ENCODE peak calls at places on chromosomes 11 and 22, in eight cellular contexts. D, N, M, Z, A, H, W and L are unnamed samples.

GRCh38 chr11:131301306-131301705 is 69.1 kb upstream of the NTM start:
- DNase-seq in D (no peak), N (no peak), M (no peak), Z (no peak), A (no peak), H (no peak), W (no peak), L (no peak)

GRCh38 chr11:116219171-116219635 is 553.6 kb downstream of the BUD13 start:
- DNase-seq in D (no peak), N (no peak), M (no peak), Z (no peak), A (no peak), H (no peak), W (no peak), L (peak)

GRCh38 chr11:63841554-63841953 is 2.6 kb downstream of the MARK2 start:
- DNase-seq in D (no peak), N (no peak), M (no peak), Z (no peak), A (peak), H (no peak), W (no peak), L (no peak)

GRCh38 chr11:69950120-69950519 is 128.0 kb upstream of the ANO1 start:
- DNase-seq in D (peak), N (no peak), M (peak), Z (no peak), A (peak), H (no peak), W (no peak), L (peak)

GRCh38 chr22:44437493-44438015 is 60.5 kb downstream of the RTL6 start:
- DNase-seq in D (no peak), N (no peak), M (no peak), Z (no peak), A (no peak), H (no peak), W (no peak), L (no peak)

GRCh38 chr22:50621491-50621880 is 6.5 kb downstream of the ARSA start:
- DNase-seq in D (peak), N (no peak), M (no peak), Z (peak), A (no peak), H (no peak), W (no peak), L (peak)

GRCh38 chr22:29693671-29694070 is 26.1 kb upstream of the CABP7 start:
- DNase-seq in D (no peak), N (no peak), M (no peak), Z (no peak), A (no peak), H (no peak), W (no peak), L (no peak)

GRCh38 chr11:114256176-114256897 is 39.9 kb upstream of the NNMT start:
- DNase-seq in D (no peak), N (no peak), M (no peak), Z (no peak), A (no peak), H (no peak), W (no peak), L (no peak)

GRCh38 chr22:25645964-25646363 is 81.5 kb downstream of the GRK3 start:
- DNase-seq in D (no peak), N (no peak), M (no peak), Z (no peak), A (no peak), H (no peak), W (no peak), L (no peak)

GRCh38 chr11:126104420-126104819 is 41.8 kb upstream of the CDON start:
- DNase-seq in D (no peak), N (no peak), M (no peak), Z (no peak), A (no peak), H (no peak), W (no peak), L (no peak)